ENCODE peak calls at places on chromosomes 13 and 19, in ten cellular contexts. One of them, this sample, is unnamed.

GRCh38 chr19:51330366-51330765 is 11.6 kb downstream of the VSIG10L start:
- DNase-seq in uterus: no peak
- DNase-seq in Panc1: no peak
- DNase-seq in stomach: no peak
- DNase-seq in Peyer's patch: no peak
- DNase-seq in esophagus muscularis mucosa: no peak
- DNase-seq in HL-60: no peak
- DNase-seq in esophagus squamous epithelium: no peak
- DNase-seq in upper lobe of right lung: no peak
- DNase-seq in tibial artery: no peak
- DNase-seq in this sample: no peak

GRCh38 chr13:44238011-44238421 is 135.6 kb upstream of the SERP2 start:
- DNase-seq in esophagus squamous epithelium: no peak
- DNase-seq in uterus: no peak
- DNase-seq in Peyer's patch: no peak
- DNase-seq in stomach: no peak
- DNase-seq in upper lobe of right lung: no peak
- DNase-seq in tibial artery: no peak
- DNase-seq in esophagus muscularis mucosa: no peak
- DNase-seq in Panc1: no peak
- DNase-seq in HL-60: no peak
- DNase-seq in this sample: no peak

GRCh38 chr13:19587635-19588300 is 26.4 kb upstream of the TPTE2 start:
- DNase-seq in Panc1: peak
- DNase-seq in uterus: no peak
- DNase-seq in tibial artery: no peak
- DNase-seq in Peyer's patch: no peak
- DNase-seq in esophagus squamous epithelium: no peak
- DNase-seq in upper lobe of right lung: no peak
- DNase-seq in esophagus muscularis mucosa: no peak
- DNase-seq in stomach: no peak
- DNase-seq in HL-60: peak
- DNase-seq in this sample: peak

GRCh38 chr13:48562296-48563066 is 29.6 kb upstream of the RCBTB2 start:
- DNase-seq in esophagus muscularis mucosa: peak
- DNase-seq in uterus: no peak
- DNase-seq in tibial artery: no peak
- DNase-seq in Panc1: no peak
- DNase-seq in HL-60: peak
- DNase-seq in esophagus squamous epithelium: no peak
- DNase-seq in Peyer's patch: peak
- DNase-seq in upper lobe of right lung: no peak
- DNase-seq in stomach: no peak
- DNase-seq in this sample: no peak

GRCh38 chr19:8324186-8325050 is 3.1 kb downstream of the RPS28 start:
- DNase-seq in Peyer's patch: no peak
- DNase-seq in uterus: no peak
- DNase-seq in stomach: no peak
- DNase-seq in HL-60: no peak
- DNase-seq in upper lobe of right lung: no peak
- DNase-seq in esophagus muscularis mucosa: no peak
- DNase-seq in Panc1: no peak
- DNase-seq in esophagus squamous epithelium: no peak
- DNase-seq in tibial artery: no peak
- DNase-seq in this sample: no peak

GRCh38 chr13:100534911-100535310 is 53.7 kb downstream of the GGACT start:
- DNase-seq in esophagus squamous epithelium: no peak
- DNase-seq in esophagus muscularis mucosa: no peak
- DNase-seq in Panc1: no peak
- DNase-seq in uterus: no peak
- DNase-seq in upper lobe of right lung: no peak
- DNase-seq in HL-60: no peak
- DNase-seq in stomach: no peak
- DNase-seq in Peyer's patch: no peak
- DNase-seq in tibial artery: no peak
- DNase-seq in this sample: no peak

GRCh38 chr13:73109969-73110368 is 51.2 kb downstream of the KLF5 start:
- DNase-seq in HL-60: no peak
- DNase-seq in stomach: no peak
- DNase-seq in esophagus squamous epithelium: no peak
- DNase-seq in tibial artery: no peak
- DNase-seq in uterus: no peak
- DNase-seq in upper lobe of right lung: no peak
- DNase-seq in Peyer's patch: no peak
- DNase-seq in Panc1: no peak
- DNase-seq in esophagus muscularis mucosa: no peak
- DNase-seq in this sample: no peak

GRCh38 chr19:18776288-18776594 is 14.9 kb downstream of the COMP start:
- DNase-seq in Panc1: no peak
- DNase-seq in uterus: no peak
- DNase-seq in Peyer's patch: no peak
- DNase-seq in esophagus squamous epithelium: no peak
- DNase-seq in HL-60: no peak
- DNase-seq in esophagus muscularis mucosa: no peak
- DNase-seq in tibial artery: no peak
- DNase-seq in stomach: no peak
- DNase-seq in upper lobe of right lung: no peak
- DNase-seq in this sample: no peak

GRCh38 chr19:58355891-58356235 is 2.6 kb upstream of the A1BG start:
- DNase-seq in Panc1: no peak
- DNase-seq in stomach: no peak
- DNase-seq in HL-60: no peak
- DNase-seq in upper lobe of right lung: no peak
- DNase-seq in esophagus muscularis mucosa: no peak
- DNase-seq in esophagus squamous epithelium: no peak
- DNase-seq in uterus: no peak
- DNase-seq in tibial artery: no peak
- DNase-seq in Peyer's patch: no peak
- DNase-seq in this sample: no peak

GRCh38 chr19:47996230-47996727 is 1.8 kb downstream of the ELSPBP1 start:
- DNase-seq in tibial artery: no peak
- DNase-seq in esophagus muscularis mucosa: no peak
- DNase-seq in uterus: no peak
- DNase-seq in upper lobe of right lung: no peak
- DNase-seq in Peyer's patch: no peak
- DNase-seq in stomach: no peak
- DNase-seq in Panc1: no peak
- DNase-seq in HL-60: no peak
- DNase-seq in esophagus squamous epithelium: no peak
- DNase-seq in this sample: no peak
- H3K27ac ChIP-seq in tibial artery: no peak
- H3K27ac ChIP-seq in esophagus muscularis mucosa: no peak
- H3K27ac ChIP-seq in uterus: no peak
- H3K27ac ChIP-seq in upper lobe of right lung: no peak
- H3K27ac ChIP-seq in Peyer's patch: no peak
- H3K27ac ChIP-seq in stomach: no peak
- H3K27ac ChIP-seq in Panc1: no peak
- H3K27ac ChIP-seq in HL-60: no peak
- H3K27ac ChIP-seq in esophagus squamous epithelium: no peak
- H3K27ac ChIP-seq in this sample: no peak

GRCh38 chr19:2739602-2740313 is at the start of gene SLC39A3:
- DNase-seq in HL-60: peak
- DNase-seq in esophagus muscularis mucosa: peak
- DNase-seq in Panc1: peak
- DNase-seq in esophagus squamous epithelium: peak
- DNase-seq in upper lobe of right lung: peak
- DNase-seq in stomach: peak
- DNase-seq in uterus: peak
- DNase-seq in tibial artery: peak
- DNase-seq in Peyer's patch: peak
- DNase-seq in this sample: peak
- TF ChIP-seq CTCF in HL-60: no peak
- TF ChIP-seq CTCF in esophagus muscularis mucosa: peak
- TF ChIP-seq CTCF in Panc1: no peak
- TF ChIP-seq CTCF in esophagus squamous epithelium: peak
- TF ChIP-seq CTCF in upper lobe of right lung: peak
- TF ChIP-seq CTCF in stomach: peak
- TF ChIP-seq CTCF in uterus: peak
- TF ChIP-seq CTCF in tibial artery: peak
- TF ChIP-seq CTCF in Peyer's patch: peak
- TF ChIP-seq CTCF in this sample: peak

DNA sequence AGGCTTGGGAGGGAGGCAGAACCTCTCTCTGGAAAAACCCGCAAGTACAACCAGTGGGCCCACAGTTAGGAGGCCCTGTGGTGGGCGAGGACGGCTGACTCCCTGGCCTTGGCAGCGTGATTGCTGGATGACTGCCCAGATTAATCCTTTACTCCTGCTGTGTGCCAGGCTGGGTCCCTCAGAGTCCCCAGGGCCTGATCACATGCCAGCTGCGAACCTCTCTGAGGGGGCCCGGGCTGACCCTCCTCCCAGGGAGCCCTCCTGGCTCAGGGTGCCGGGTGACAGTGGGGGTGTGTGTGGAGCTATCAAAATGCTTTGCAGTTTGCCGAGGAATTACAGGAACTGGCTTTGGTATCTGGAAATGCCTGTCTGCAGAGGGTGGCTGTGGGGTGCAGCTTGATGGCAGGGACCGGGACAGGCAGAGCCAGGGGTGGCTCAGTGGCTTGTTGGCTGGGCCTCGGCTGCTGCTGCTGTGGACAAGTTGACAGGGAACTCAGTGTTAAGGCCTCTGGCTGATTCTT is 48.9 kb downstream of the DNM2 start:
- DNase-seq in esophagus squamous epithelium: no peak
- DNase-seq in Peyer's patch: no peak
- DNase-seq in tibial artery: no peak
- DNase-seq in upper lobe of right lung: no peak
- DNase-seq in uterus: no peak
- DNase-seq in Panc1: no peak
- DNase-seq in stomach: peak
- DNase-seq in HL-60: no peak
- DNase-seq in esophagus muscularis mucosa: no peak
- DNase-seq in this sample: no peak
- H3K4me3 ChIP-seq in esophagus squamous epithelium: no peak
- H3K4me3 ChIP-seq in Peyer's patch: no peak
- H3K4me3 ChIP-seq in tibial artery: no peak
- H3K4me3 ChIP-seq in upper lobe of right lung: no peak
- H3K4me3 ChIP-seq in uterus: no peak
- H3K4me3 ChIP-seq in Panc1: no peak
- H3K4me3 ChIP-seq in stomach: no peak
- H3K4me3 ChIP-seq in HL-60: no peak
- H3K4me3 ChIP-seq in esophagus muscularis mucosa: no peak
- H3K4me3 ChIP-seq in this sample: no peak

GRCh38 chr13:45865414-45865813 is 13.9 kb upstream of the SIAH3 start:
- DNase-seq in HL-60: no peak
- DNase-seq in esophagus muscularis mucosa: peak
- DNase-seq in esophagus squamous epithelium: no peak
- DNase-seq in Peyer's patch: no peak
- DNase-seq in Panc1: no peak
- DNase-seq in stomach: no peak
- DNase-seq in upper lobe of right lung: no peak
- DNase-seq in tibial artery: no peak
- DNase-seq in uterus: no peak
- DNase-seq in this sample: no peak
- H3K27ac ChIP-seq in HL-60: no peak
- H3K27ac ChIP-seq in esophagus muscularis mucosa: no peak
- H3K27ac ChIP-seq in esophagus squamous epithelium: no peak
- H3K27ac ChIP-seq in Peyer's patch: no peak
- H3K27ac ChIP-seq in Panc1: no peak
- H3K27ac ChIP-seq in stomach: no peak
- H3K27ac ChIP-seq in upper lobe of right lung: no peak
- H3K27ac ChIP-seq in tibial artery: no peak
- H3K27ac ChIP-seq in uterus: no peak
- H3K27ac ChIP-seq in this sample: no peak

DNA sequence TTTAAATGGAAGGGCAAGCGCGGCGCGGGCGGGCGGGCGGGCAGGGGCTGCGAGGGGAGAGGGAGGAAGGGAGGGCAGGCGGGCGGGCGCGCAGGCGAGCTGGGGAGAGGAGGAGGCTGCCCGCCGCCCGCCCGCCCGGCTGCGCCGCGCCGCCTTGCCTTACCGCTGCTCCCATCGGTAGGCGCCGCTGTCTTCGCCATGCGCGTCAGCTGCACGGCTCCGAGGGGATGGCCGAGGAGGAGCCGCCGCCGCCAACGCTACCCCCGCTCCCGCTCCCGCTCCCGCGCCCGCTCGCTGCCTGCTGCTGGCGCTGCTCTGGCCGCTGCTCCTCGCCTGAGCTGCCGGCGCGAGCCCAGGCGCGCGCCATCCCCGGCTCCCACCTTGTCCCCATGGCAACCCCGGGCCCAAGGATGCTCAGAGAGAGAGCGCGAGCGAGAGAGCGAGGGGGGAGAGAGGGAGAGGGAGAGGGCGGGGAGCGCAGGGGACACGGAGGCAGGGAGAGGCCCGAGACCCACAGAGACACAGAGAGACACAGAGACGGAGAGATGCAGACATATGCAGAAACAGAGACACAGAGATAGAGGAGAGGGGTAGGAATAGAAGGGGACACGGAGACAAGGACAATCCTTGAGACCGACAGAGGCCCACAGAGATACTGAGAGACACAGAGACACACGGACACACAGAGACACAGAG is 40.3 kb downstream of the DEDD2 start:
- DNase-seq in stomach: peak
- DNase-seq in uterus: peak
- DNase-seq in upper lobe of right lung: peak
- DNase-seq in Panc1: no peak
- DNase-seq in tibial artery: peak
- DNase-seq in Peyer's patch: peak
- DNase-seq in HL-60: peak
- DNase-seq in esophagus muscularis mucosa: no peak
- DNase-seq in esophagus squamous epithelium: no peak
- DNase-seq in this sample: peak
- TF ChIP-seq CTCF in stomach: no peak
- TF ChIP-seq CTCF in uterus: peak
- TF ChIP-seq CTCF in upper lobe of right lung: peak
- TF ChIP-seq CTCF in Panc1: no peak
- TF ChIP-seq CTCF in tibial artery: no peak
- TF ChIP-seq CTCF in Peyer's patch: peak
- TF ChIP-seq CTCF in HL-60: no peak
- TF ChIP-seq CTCF in esophagus muscularis mucosa: peak
- TF ChIP-seq CTCF in esophagus squamous epithelium: peak
- TF ChIP-seq CTCF in this sample: peak

DNA sequence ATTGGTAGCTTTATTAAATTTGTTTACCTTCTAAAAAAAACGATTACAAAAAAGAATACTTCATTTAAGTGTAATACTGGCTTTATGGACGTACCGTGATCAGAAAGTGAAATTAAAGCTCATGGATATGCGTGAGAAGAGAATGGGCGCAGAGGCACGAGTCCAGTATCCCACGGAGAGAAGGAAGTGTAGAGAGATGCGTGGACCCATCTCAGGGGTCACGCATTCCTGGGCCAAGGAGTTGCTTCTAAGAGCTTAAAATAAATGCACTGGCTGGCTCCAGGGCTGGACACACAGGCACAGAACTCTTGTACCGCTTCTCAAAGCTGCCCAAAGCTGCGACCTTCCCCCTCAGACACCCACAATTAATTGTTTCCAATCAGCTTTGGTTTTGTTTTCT is 8.7 kb upstream of the SPC24 start:
- DNase-seq in tibial artery: no peak
- DNase-seq in stomach: no peak
- DNase-seq in upper lobe of right lung: no peak
- DNase-seq in Peyer's patch: no peak
- DNase-seq in HL-60: no peak
- DNase-seq in uterus: no peak
- DNase-seq in esophagus muscularis mucosa: no peak
- DNase-seq in Panc1: no peak
- DNase-seq in esophagus squamous epithelium: no peak
- DNase-seq in this sample: no peak
- H3K4me3 ChIP-seq in tibial artery: peak
- H3K4me3 ChIP-seq in stomach: no peak
- H3K4me3 ChIP-seq in upper lobe of right lung: no peak
- H3K4me3 ChIP-seq in Peyer's patch: no peak
- H3K4me3 ChIP-seq in HL-60: no peak
- H3K4me3 ChIP-seq in uterus: no peak
- H3K4me3 ChIP-seq in esophagus muscularis mucosa: peak
- H3K4me3 ChIP-seq in Panc1: no peak
- H3K4me3 ChIP-seq in esophagus squamous epithelium: no peak
- H3K4me3 ChIP-seq in this sample: no peak

GRCh38 chr13:114033541-114034315 is 59.9 kb upstream of the C13orf46 start:
- DNase-seq in uterus: no peak
- DNase-seq in Peyer's patch: no peak
- DNase-seq in esophagus squamous epithelium: no peak
- DNase-seq in upper lobe of right lung: no peak
- DNase-seq in Panc1: no peak
- DNase-seq in HL-60: no peak
- DNase-seq in tibial artery: no peak
- DNase-seq in stomach: no peak
- DNase-seq in esophagus muscularis mucosa: no peak
- DNase-seq in this sample: no peak
- H3K27ac ChIP-seq in uterus: peak
- H3K27ac ChIP-seq in Peyer's patch: no peak
- H3K27ac ChIP-seq in esophagus squamous epithelium: no peak
- H3K27ac ChIP-seq in upper lobe of right lung: no peak
- H3K27ac ChIP-seq in Panc1: no peak
- H3K27ac ChIP-seq in HL-60: no peak
- H3K27ac ChIP-seq in tibial artery: peak
- H3K27ac ChIP-seq in stomach: peak
- H3K27ac ChIP-seq in esophagus muscularis mucosa: peak
- H3K27ac ChIP-seq in this sample: peak

This sample was measured in WERI-Rb-1.